ENCODE peak calls at places on chromosomes 16 and 17, in six cellular contexts. P is GM12891, A is H1, Q is K562, W is HepG2, E is GM12878. R is an unnamed sample.

GRCh38 chr17:51351890-51352289 is 91.5 kb downstream of the UTP18 start:
- DNase-seq in E (no peak), A (no peak), W (no peak), P (no peak), Q (no peak), R (no peak)

GRCh38 chr17:62767997-62768396 is 40.1 kb downstream of the MARCHF10 start:
- DNase-seq in P (no peak), W (no peak), A (no peak), Q (no peak), E (no peak), R (no peak)

GRCh38 chr17:33922971-33923370 is 332.1 kb upstream of the CCL2 start:
- DNase-seq in E (no peak), W (no peak), Q (no peak), P (no peak), A (no peak), R (no peak)

GRCh38 chr16:12646490-12647274 is 157.0 kb downstream of the CPPED1 start:
- DNase-seq in W (peak), P (no peak), E (peak), A (no peak), Q (no peak), R (no peak)

GRCh38 chr16:77133706-77134105 is 57.3 kb upstream of the MON1B start:
- DNase-seq in A (no peak), P (no peak), Q (no peak), E (no peak), W (no peak), R (no peak)

GRCh38 chr16:82609140-82609539 is 17.6 kb upstream of the CDH13 start:
- DNase-seq in Q (no peak), W (no peak), A (no peak), E (no peak), P (no peak), R (no peak)

GRCh38 chr16:70433456-70434103 is 5.3 kb downstream of the ST3GAL2 start:
- DNase-seq in E (no peak), Q (peak), A (no peak), W (no peak), P (no peak), R (no peak)

GRCh38 chr17:11803226-11803625 is 194.0 kb downstream of the ZNF18 start:
- DNase-seq in E (no peak), Q (no peak), A (no peak), P (no peak), W (no peak), R (no peak)

GRCh38 chr17:75807861-75808260 is 23.3 kb downstream of the UNK start:
- DNase-seq in E (no peak), Q (no peak), A (no peak), W (no peak), P (no peak), R (no peak)

GRCh38 chr17:62650587-62650986 is 23.1 kb downstream of the MRC2 start:
- DNase-seq in P (no peak), Q (no peak), E (no peak), A (no peak), W (no peak), R (no peak)

GRCh38 chr16:7381671-7382070 is 49.0 kb downstream of the RBFOX1 start:
- DNase-seq in E (no peak), P (no peak), W (no peak), A (no peak), Q (no peak), R (no peak)

GRCh38 chr16:78291642-78292041 is 192.2 kb downstream of the WWOX start:
- DNase-seq in E (no peak), W (no peak), Q (no peak), A (no peak), P (no peak), R (no peak)

GRCh38 chr17:13428611-13429042 is 173.1 kb downstream of the HS3ST3A1 start:
- DNase-seq in W (no peak), Q (no peak), A (no peak), E (no peak), P (no peak), R (no peak)

GRCh38 chr17:45705123-45706009 is 78.8 kb upstream of the CRHR1 start:
- DNase-seq in W (peak), A (no peak), E (no peak), Q (peak), P (no peak), R (no peak)

GRCh38 chr16:75074920-75075687 is 41.5 kb downstream of the LDHD start:
- DNase-seq in A (no peak), Q (peak), W (no peak), E (peak), P (peak), R (peak)

GRCh38 chr17:77929180-77929564 is 29.3 kb upstream of the TNRC6C start:
- DNase-seq in Q (no peak), P (no peak), W (no peak), A (no peak), E (no peak), R (no peak)

GRCh38 chr17:45841883-45842525 is 2.7 kb upstream of the SPPL2C start:
- DNase-seq in A (no peak), W (no peak), E (no peak), Q (no peak), P (no peak), R (no peak)

GRCh38 chr17:58120195-58120822 is 27.9 kb upstream of the OR4D1 start:
- DNase-seq in W (peak), A (peak), Q (peak), E (no peak), P (no peak), R (no peak)

GRCh38 chr16:65224471-65224870 is 102.6 kb upstream of the CDH11 start:
- DNase-seq in W (no peak), A (no peak), E (no peak), P (no peak), Q (no peak), R (no peak)

GRCh38 chr17:79401704-79402075 is 209.2 kb downstream of the RBFOX3 start:
- DNase-seq in E (no peak), Q (no peak), P (no peak), A (no peak), W (no peak), R (no peak)

GRCh38 chr16:87382023-87382785 is 1.4 kb downstream of the FBXO31 start:
- DNase-seq in P (no peak), A (no peak), W (peak), E (no peak), Q (no peak), R (no peak)

GRCh38 chr16:49701867-49702494 is 153.9 kb downstream of the ZNF423 start:
- DNase-seq in A (peak), Q (no peak), W (no peak), E (no peak), P (no peak), R (no peak)

GRCh38 chr17:12730931-12731521 is 58.3 kb upstream of the ARHGAP44 start:
- DNase-seq in W (no peak), P (no peak), E (no peak), A (peak), Q (no peak), R (no peak)

GRCh38 chr17:74453665-74454196 is 12.7 kb upstream of the CD300A start:
- DNase-seq in W (no peak), Q (peak), E (no peak), P (peak), A (peak), R (peak)

GRCh38 chr17:81667754-81668153 is 1.2 kb downstream of the CCDC137 start:
- DNase-seq in A (no peak), W (no peak), Q (no peak), P (no peak), E (no peak), R (no peak)

GRCh38 chr17:21129023-21129681 is 2.4 kb downstream of the DHRS7B start:
- DNase-seq in A (no peak), W (peak), Q (no peak), P (no peak), E (no peak), R (no peak)

GRCh38 chr17:40980594-40980993 is 3.5 kb downstream of the KRT40 start:
- DNase-seq in A (no peak), W (no peak), E (no peak), Q (no peak), P (no peak), R (no peak)

GRCh38 chr16:31400191-31400590 is 7.1 kb downstream of the ITGAD start:
- DNase-seq in A (no peak), E (no peak), Q (no peak), W (no peak), P (no peak), R (no peak)

GRCh38 chr16:31401436-31401835 is 8.3 kb downstream of the ITGAD start:
- DNase-seq in A (no peak), W (no peak), Q (no peak), E (no peak), P (no peak), R (no peak)

GRCh38 chr16:31404353-31405064 is 11.4 kb downstream of the ITGAD start:
- DNase-seq in E (no peak), P (no peak), Q (peak), A (no peak), W (no peak), R (no peak)

GRCh38 chr16:31403590-31404352 is 10.6 kb downstream of the ITGAD start:
- DNase-seq in W (no peak), Q (peak), A (no peak), E (no peak), P (no peak), R (no peak)

DNA sequence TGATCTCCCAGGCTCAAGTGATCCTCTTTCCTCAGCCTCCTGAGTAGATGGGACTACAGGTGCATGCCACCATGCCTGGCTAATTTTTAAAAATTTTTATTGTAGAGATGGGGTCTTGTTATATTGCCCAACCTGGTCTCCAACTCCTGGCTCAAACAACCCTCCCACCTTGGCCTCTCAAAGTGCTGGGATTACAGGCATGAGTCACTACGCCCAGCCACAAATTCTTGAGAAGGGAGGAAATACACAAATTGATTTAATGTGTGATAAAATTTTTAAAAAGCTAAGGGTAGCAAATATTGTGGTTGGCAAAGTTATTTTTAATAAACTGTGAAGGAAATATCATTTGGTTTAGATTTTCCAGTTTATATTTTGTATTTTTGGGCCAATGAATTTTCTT is 9.6 kb downstream of the ITGAD start:
- DNase-seq in A (no peak), P (no peak), Q (no peak), E (no peak), W (no peak), R (no peak)
- TF ChIP-seq TAF1 in A (no peak), P (no peak), Q (no peak), E (no peak), W (no peak), R (no peak)

DNA sequence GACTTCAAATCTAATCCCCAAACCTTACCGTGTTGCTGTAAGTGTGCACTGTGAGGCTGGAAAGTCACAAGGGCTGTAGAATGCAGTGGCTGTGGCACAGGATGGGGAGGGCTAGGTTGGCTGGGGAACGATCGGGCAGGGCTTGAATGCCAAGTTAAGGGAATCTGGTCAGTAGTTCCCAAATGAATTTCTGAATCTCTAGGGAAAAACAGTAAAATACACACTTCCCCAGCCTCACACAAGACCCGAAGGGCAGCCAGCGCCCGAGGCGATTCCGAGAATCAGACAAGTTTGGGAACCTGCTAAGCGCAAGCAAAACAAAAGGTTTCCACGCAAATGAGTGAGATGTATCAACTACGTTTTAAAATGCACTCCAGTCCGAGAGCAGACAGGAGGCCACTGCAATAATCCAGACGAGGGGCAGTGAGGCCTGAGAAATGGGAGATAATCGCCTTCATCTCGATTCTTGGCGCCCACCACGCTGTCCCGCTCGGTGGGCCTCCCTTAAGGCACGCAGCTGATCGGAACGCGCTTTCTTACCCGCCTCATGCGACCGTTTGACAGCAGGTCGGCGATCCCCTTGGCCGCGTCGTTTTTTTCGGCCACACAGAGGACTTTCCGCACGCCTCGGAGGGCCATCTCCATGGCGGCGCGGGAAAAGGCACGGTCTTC is 599 bp downstream of the TOP3A start:
- DNase-seq in A (no peak), P (no peak), Q (no peak), E (no peak), W (no peak), R (no peak)
- TF ChIP-seq POLR2A in A (peak), P (no peak), Q (no peak), E (no peak), W (no peak), R (peak)

GRCh38 chr17:49866882-49867413 is 19.1 kb upstream of the TAC4 start:
- DNase-seq in A (no peak), Q (no peak), P (no peak), W (no peak), E (no peak), R (no peak)
- TF ChIP-seq TAF1 in A (no peak), Q (no peak), P (no peak), W (no peak), E (no peak), R (no peak)

DNA sequence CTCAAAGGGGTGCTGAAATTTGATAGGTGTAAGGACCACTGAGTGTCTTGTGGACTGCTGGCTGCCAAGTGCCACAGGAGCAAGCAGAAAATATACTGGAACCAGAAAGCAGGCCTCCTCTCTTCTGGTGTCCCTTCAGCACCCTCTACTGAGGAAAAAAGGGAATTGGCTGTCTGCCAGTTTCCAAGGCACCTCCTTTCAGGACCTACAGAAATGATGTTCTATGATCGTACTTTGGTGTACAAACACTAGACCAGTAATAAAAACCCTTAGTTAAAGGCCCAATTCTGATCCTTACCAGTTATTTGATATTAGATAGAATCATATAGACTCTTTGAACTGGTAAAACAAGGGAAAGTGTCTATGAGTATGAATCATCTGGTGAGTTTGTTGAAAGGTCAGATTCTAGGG is 35.8 kb upstream of the BCAS3 start:
- DNase-seq in A (peak), E (no peak), W (peak), Q (peak), P (peak), R (peak)
- TF ChIP-seq POLR2A in A (no peak), E (no peak), W (no peak), Q (no peak), P (no peak), R (no peak)

GRCh38 chr17:35596072-35596471 is 8.9 kb downstream of the AP2B1 start:
- DNase-seq in P (no peak), A (no peak), W (no peak), E (no peak), Q (no peak), R (no peak)
- TF ChIP-seq TAF1 in P (no peak), A (no peak), W (no peak), E (no peak), Q (no peak), R (no peak)

DNA sequence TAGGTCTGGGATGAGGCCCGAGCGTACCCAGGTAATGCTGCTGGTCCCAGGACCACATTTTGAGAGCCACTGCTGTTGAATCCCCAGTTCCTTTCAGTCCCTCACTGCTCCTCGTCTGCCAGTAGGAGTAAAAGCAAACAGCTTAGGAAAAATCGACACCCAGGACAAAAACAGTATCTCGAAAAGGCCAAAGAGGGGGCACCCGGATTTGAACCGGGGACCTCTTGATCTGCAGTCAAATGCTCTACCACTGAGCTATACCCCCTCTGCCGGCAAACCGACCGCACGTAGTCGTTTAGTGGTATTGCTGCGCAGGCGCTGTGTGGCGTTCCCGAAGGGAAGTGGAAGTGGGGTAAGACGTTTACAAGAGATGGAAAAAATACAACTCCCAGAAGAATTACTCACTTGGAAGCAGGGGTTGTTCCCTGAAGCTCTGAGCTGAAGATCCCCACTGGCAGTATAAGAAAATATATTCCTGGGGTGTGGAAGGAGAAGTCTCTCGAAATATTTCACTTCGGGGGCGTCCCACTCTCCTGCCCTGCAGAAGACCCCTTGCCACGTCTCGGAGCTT is 2.2 kb upstream of the PLXDC1 start:
- DNase-seq in P (no peak), Q (peak), W (peak), E (peak), A (peak), R (no peak)
- TF ChIP-seq POLR2A in P (no peak), Q (no peak), W (no peak), E (no peak), A (no peak), R (no peak)

DNA sequence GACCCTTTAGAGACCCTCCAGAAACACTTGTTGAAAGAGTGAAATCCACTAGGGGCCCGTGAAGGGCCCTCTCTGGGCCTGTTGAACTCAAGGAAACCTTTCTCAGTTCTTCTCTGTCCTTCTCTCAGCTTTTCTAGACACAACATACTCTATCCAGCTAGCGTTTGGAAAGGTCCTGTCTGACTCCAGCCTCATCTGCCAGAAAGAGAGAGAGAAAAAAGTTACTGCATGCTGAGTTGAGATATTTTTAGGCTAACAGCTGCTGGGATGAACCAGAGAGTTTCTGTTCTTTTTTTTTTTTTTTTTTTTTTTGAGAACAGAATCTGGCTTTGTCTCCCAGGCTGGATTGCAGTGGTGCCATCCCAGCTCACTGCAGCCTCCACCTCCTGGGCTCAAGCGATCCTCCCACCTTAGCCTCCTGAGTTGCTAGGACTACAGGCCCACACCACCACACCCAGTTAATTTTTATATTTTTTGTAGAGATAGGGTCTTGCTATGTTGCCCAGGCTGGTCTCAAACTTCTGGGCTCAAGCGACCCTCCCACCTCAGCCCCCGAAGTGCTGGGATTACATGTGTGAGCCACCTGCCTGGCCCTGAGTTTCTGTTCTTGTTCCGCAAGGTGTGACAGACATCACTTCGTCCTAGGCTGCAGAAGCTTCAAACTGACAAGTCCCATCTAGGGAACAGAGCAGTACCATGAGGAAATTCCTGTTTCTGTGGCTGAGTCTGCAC is 14.9 kb upstream of the TEX2 start:
- DNase-seq in Q (no peak), E (no peak), W (no peak), P (no peak), A (no peak), R (no peak)
- TF ChIP-seq TAF1 in Q (no peak), E (no peak), W (no peak), P (no peak), A (no peak), R (no peak)

DNA sequence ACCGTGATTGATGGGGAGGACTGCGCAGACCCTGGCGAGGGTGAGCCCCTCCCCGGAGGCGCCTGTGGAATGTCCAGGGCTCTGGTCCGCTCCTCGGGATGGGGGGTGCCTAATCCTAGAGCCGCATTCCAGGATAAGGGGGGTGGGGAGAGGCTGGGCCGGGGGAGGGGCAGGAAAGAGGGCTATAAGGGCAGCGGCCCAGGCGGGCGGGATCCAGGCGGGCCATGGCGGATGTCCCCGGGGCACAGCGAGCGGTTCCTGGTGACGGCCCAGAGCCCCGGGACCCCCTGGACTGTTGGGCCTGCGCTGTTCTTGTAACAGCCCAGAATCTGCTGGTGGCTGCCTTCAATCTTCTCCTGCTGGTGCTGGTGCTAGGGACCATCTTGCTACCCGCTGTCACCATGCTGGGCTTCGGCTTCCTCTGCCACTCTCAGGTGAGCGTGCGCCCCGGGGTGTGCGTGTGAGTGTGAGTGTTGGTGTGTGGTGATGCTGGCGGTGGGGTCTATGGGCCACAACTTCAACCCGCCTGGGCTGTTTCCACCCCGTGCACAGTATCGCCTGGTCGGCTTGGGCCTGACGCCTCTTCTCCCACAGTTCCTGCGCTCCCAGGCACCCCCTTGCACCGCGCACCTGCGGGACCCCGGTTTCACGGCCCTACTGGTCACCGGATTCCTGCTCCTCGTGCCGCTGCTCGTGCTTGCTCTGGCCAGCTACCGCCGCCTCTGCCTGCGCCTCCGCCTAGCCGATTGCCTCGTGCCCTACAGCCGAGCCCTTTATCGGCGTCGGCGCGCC is at the start of gene TMEM88:
- DNase-seq in W (no peak), Q (no peak), E (no peak), A (peak), P (no peak), R (no peak)
- TF ChIP-seq POLR2A in W (peak), Q (no peak), E (no peak), A (no peak), P (no peak), R (no peak)

R was measured in GM12892.